ENCODE peak calls at places on chromosomes 6 and 20, in ten cellular contexts. M is suprapubic skin; Q is CD8-positive, alpha-beta T cell; L is mucosa of descending colon; T is cardiac fibroblast; C is sigmoid colon; R is endothelial cell; K is nephron progenitor cell; E is heart left ventricle; X is H9. S is an unnamed sample.
A peak's percentile ranks its signal among the peaks of the same experiment; 100 is the strongest.

GRCh38 chr6:135869857-135870256 is 18.4 kb downstream of the PDE7B start:
- DNase-seq in M (no peak), Q (no peak), L (no peak), T (no peak), C (no peak), R (no peak), K (no peak), E (no peak), X (no peak), S (no peak)

GRCh38 chr20:50425076-50425475 is 85.1 kb upstream of the PTPN1 start:
- DNase-seq in M (no peak), Q (no peak), L (no peak), T (no peak), C (no peak), R (no peak), K (no peak), E (no peak), X (no peak), S (no peak)

GRCh38 chr6:77447254-77447653 is 16.0 kb downstream of the HTR1B start:
- DNase-seq in M (no peak), Q (no peak), L (no peak), T (peak; percentile 58), C (no peak), R (no peak), K (no peak), E (no peak), X (no peak), S (no peak)

GRCh38 chr6:42104095-42104806 is 38.2 kb downstream of the C6orf132 start:
- DNase-seq in M (no peak), Q (peak; percentile 72), L (peak; percentile 65), T (peak; percentile 82), C (peak; percentile 91), R (peak; percentile 78), K (peak; percentile 75), E (peak; percentile 55), X (peak; percentile 87), S (peak; percentile 71)

GRCh38 chr6:135383297-135383696 is 114.2 kb downstream of the AHI1 start:
- DNase-seq in M (no peak), Q (no peak), L (no peak), T (no peak), C (no peak), R (no peak), K (no peak), E (no peak), X (no peak), S (no peak)

GRCh38 chr6:154232013-154232920 is 124.3 kb downstream of the IPCEF1 start:
- DNase-seq in M (no peak), Q (no peak), L (no peak), T (no peak), C (no peak), R (peak; percentile 14), K (no peak), E (no peak), X (no peak), S (no peak)

GRCh38 chr6:158002951-158003853 is 21.5 kb downstream of the SYNJ2 start:
- DNase-seq in M (no peak), Q (no peak), L (peak; percentile 62), T (peak; percentile 91), C (peak; percentile 87), R (no peak), K (no peak), E (peak; percentile 68), X (no peak), S (no peak)

GRCh38 chr20:33791959-33792597 is 19.1 kb upstream of the CHMP4B start:
- DNase-seq in M (no peak), Q (peak; percentile 61), L (peak; percentile 68), T (peak; percentile 57), C (peak; percentile 82), R (peak; percentile 67), K (peak; percentile 68), E (no peak), X (peak; percentile 64), S (peak; percentile 31)

GRCh38 chr20:32877507-32877906 is 18.8 kb downstream of the EFCAB8 start:
- DNase-seq in M (no peak), Q (no peak), L (no peak), T (peak; percentile 44), C (peak; percentile 79), R (no peak), K (no peak), E (no peak), X (no peak), S (no peak)

GRCh38 chr20:19095762-19096161 is 116.7 kb upstream of the SLC24A3 start:
- DNase-seq in M (peak; percentile 4), Q (no peak), L (peak; percentile 32), T (no peak), C (no peak), R (no peak), K (no peak), E (no peak), X (peak; percentile 70), S (no peak)

GRCh38 chr20:58306421-58307261 is 2.9 kb upstream of the RAB22A start:
- DNase-seq in M (no peak), Q (peak; percentile 73), L (peak; percentile 53), T (peak; percentile 33), C (no peak), R (no peak), K (no peak), E (peak; percentile 23), X (no peak), S (peak; percentile 57)

GRCh38 chr20:36145877-36146707 is 8.4 kb upstream of the EPB41L1 start:
- DNase-seq in M (no peak), Q (no peak), L (no peak), T (peak; percentile 39), C (no peak), R (no peak), K (no peak), E (peak; percentile 69), X (no peak), S (no peak)

GRCh38 chr6:13927203-13927602 is 2.5 kb downstream of the RNF182 start:
- DNase-seq in M (no peak), Q (no peak), L (no peak), T (no peak), C (no peak), R (no peak), K (no peak), E (no peak), X (no peak), S (no peak)

GRCh38 chr6:47524136-47524840 is 46.7 kb downstream of the CD2AP start:
- DNase-seq in M (no peak), Q (no peak), L (no peak), T (peak; percentile 39), C (no peak), R (no peak), K (no peak), E (no peak), X (no peak), S (no peak)

GRCh38 chr20:47204008-47204745 is 152.3 kb downstream of the ZMYND8 start:
- DNase-seq in M (no peak), Q (no peak), L (no peak), T (no peak), C (no peak), R (no peak), K (no peak), E (no peak), X (no peak), S (no peak)

GRCh38 chr6:63275953-63276352 is 43.8 kb downstream of the LGSN start:
- DNase-seq in M (no peak), Q (no peak), L (no peak), T (no peak), C (no peak), R (no peak), K (no peak), E (no peak), X (no peak), S (no peak)

GRCh38 chr6:63268574-63268973 is 51.2 kb downstream of the LGSN start:
- DNase-seq in M (no peak), Q (no peak), L (no peak), T (no peak), C (no peak), R (no peak), K (no peak), E (no peak), X (no peak), S (no peak)

GRCh38 chr6:63269470-63269869 is 50.3 kb downstream of the LGSN start:
- DNase-seq in M (no peak), Q (no peak), L (no peak), T (no peak), C (no peak), R (no peak), K (no peak), E (no peak), X (no peak), S (no peak)

GRCh38 chr6:63267828-63268227 is 52.0 kb downstream of the LGSN start:
- DNase-seq in M (no peak), Q (no peak), L (no peak), T (no peak), C (no peak), R (no peak), K (no peak), E (no peak), X (no peak), S (no peak)

DNA sequence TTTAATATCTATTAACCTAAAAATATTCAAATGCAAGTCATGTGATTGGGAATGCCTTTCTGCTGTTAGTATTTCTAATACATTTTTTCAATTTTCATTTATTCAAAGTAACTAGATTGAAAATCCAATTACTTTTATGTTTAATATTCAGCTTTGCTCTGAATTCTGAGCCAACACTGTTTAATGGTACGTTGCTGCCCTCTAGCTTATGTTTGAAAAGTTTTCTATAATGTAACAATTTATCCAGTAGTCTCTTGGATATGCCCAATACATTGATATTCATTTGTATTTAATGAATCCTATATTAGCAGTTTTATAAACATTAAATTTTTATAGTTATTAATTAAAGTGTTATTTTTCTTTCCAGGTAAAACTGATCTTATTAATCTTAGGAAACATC is 47.4 kb downstream of the LGSN start:
- DNase-seq in M (no peak), Q (no peak), L (no peak), T (peak; percentile 32), C (no peak), R (no peak), K (no peak), E (no peak), X (no peak), S (no peak)
- TF ChIP-seq CTCF in M (no peak), Q (no peak), L (no peak), T (peak; percentile 13), C (peak; percentile 16), R (no peak), K (peak; percentile 53), E (peak; percentile 15), X (peak; percentile 76), S (no peak)

GRCh38 chr6:43260791-43261190 is 17.5 kb downstream of the TTBK1 start:
- DNase-seq in M (no peak), Q (no peak), L (no peak), T (no peak), C (no peak), R (no peak), K (no peak), E (no peak), X (no peak), S (no peak)
- TF ChIP-seq CTCF in M (no peak), Q (no peak), L (no peak), T (no peak), C (no peak), R (no peak), K (no peak), E (no peak), X (no peak), S (no peak)

GRCh38 chr6:90274481-90275030 is 22.1 kb downstream of the BACH2 start:
- DNase-seq in M (no peak), Q (peak; percentile 86), L (peak; percentile 59), T (no peak), C (no peak), R (no peak), K (no peak), E (no peak), X (no peak), S (peak; percentile 76)
- TF ChIP-seq CTCF in M (no peak), Q (peak; percentile 47), L (no peak), T (no peak), C (no peak), R (no peak), K (no peak), E (no peak), X (peak; percentile 53), S (no peak)

GRCh38 chr6:20403766-20404640 is 2.3 kb downstream of the E2F3 start:
- DNase-seq in M (peak; percentile 81), Q (peak; percentile 64), L (no peak), T (peak; percentile 63), C (no peak), R (no peak), K (no peak), E (no peak), X (peak; percentile 56), S (peak; percentile 53)
- TF ChIP-seq CTCF in M (no peak), Q (no peak), L (no peak), T (no peak), C (no peak), R (no peak), K (no peak), E (no peak), X (no peak), S (no peak)